ENCODE peak calls at places on chromosome 6, in ten cellular contexts. A, F, X, W, K, L, P, V, J and B are unnamed samples. For H3K4me1 and H3K27me3, the result is how much of the 10 kb centered on the place peaks cover.

GRCh38 chr6:29764422-29765196 is 41.4 kb downstream of the HLA-F start:
- DNase-seq in A (no peak), F (no peak), X (no peak), W (no peak), K (peak), L (no peak), P (no peak), V (no peak), J (no peak), B (no peak)

GRCh38 chr6:131222773-131223172 is 87.5 kb downstream of the AKAP7 start:
- DNase-seq in A (no peak), F (no peak), X (no peak), W (no peak), K (no peak), L (no peak), P (no peak), V (no peak), J (no peak), B (no peak)

GRCh38 chr6:102115911-102116310 is 722.4 kb downstream of the GRIK2 start:
- DNase-seq in A (no peak), F (no peak), X (no peak), W (no peak), K (peak), L (no peak), P (no peak), V (no peak), J (no peak), B (no peak)

GRCh38 chr6:6005467-6006427 is 978 bp downstream of the NRN1 start:
- DNase-seq in A (no peak), F (no peak), X (no peak), W (no peak), K (no peak), L (no peak), P (no peak), V (no peak), J (no peak), B (no peak)

GRCh38 chr6:35085359-35086281 is 55.5 kb downstream of the TCP11 start:
- DNase-seq in A (no peak), F (no peak), X (no peak), W (no peak), K (no peak), L (no peak), P (no peak), V (no peak), J (no peak), B (no peak)

GRCh38 chr6:109000289-109000688 is 94.4 kb downstream of the SESN1 start:
- DNase-seq in A (no peak), F (no peak), X (no peak), W (no peak), K (no peak), L (no peak), P (no peak), V (no peak), J (no peak), B (no peak)

GRCh38 chr6:92114091-92114490 is 1305.3 kb downstream of the EPHA7 start:
- DNase-seq in A (no peak), F (no peak), X (no peak), W (no peak), K (no peak), L (no peak), P (no peak), V (no peak), J (no peak), B (no peak)

GRCh38 chr6:53793318-53793975 is 1.4 kb upstream of the LRRC1 start:
- DNase-seq in A (no peak), F (peak), X (no peak), W (peak), K (peak), L (peak), P (peak), V (peak), J (no peak), B (peak)

GRCh38 chr6:130132286-130132701 is 90.5 kb downstream of the SAMD3 start:
- DNase-seq in A (peak), F (no peak), X (no peak), W (no peak), K (no peak), L (no peak), P (peak), V (peak), J (no peak), B (peak)

GRCh38 chr6:75208564-75209431 is 2.9 kb upstream of the COL12A1 start:
- DNase-seq in A (peak), F (peak), X (peak), W (peak), K (peak), L (peak), P (peak), V (peak), J (peak), B (peak)

GRCh38 chr6:149158076-149158475 is 159.4 kb upstream of the TAB2 start:
- DNase-seq in A (no peak), F (no peak), X (no peak), W (no peak), K (no peak), L (no peak), P (no peak), V (no peak), J (no peak), B (no peak)

GRCh38 chr6:109458774-109459531 is 3.4 kb upstream of the MICAL1 start:
- DNase-seq in A (peak), F (no peak), X (no peak), W (no peak), K (no peak), L (no peak), P (no peak), V (peak), J (no peak), B (peak)

GRCh38 chr6:69138893-69139494 is 503.9 kb downstream of the ADGRB3 start:
- DNase-seq in A (no peak), F (peak), X (no peak), W (no peak), K (peak), L (no peak), P (no peak), V (no peak), J (no peak), B (no peak)

GRCh38 chr6:109894181-109894580 is 83.9 kb upstream of the GPR6 start:
- DNase-seq in A (no peak), F (no peak), X (no peak), W (no peak), K (no peak), L (no peak), P (no peak), V (no peak), J (no peak), B (no peak)

GRCh38 chr6:140082867-140083297 is 708.4 kb upstream of the CITED2 start:
- DNase-seq in A (no peak), F (no peak), X (no peak), W (peak), K (peak), L (no peak), P (no peak), V (no peak), J (no peak), B (no peak)

GRCh38 chr6:28719275-28719940 is 193.7 kb downstream of the GPX5 start:
- DNase-seq in A (no peak), F (no peak), X (no peak), W (no peak), K (peak), L (no peak), P (no peak), V (no peak), J (no peak), B (no peak)

GRCh38 chr6:156839591-156840001 is 62.4 kb downstream of the ARID1B start:
- DNase-seq in A (no peak), F (peak), X (no peak), W (peak), K (no peak), L (no peak), P (no peak), V (no peak), J (no peak), B (no peak)

GRCh38 chr6:144482142-144482541 is 197.0 kb downstream of the UTRN start:
- DNase-seq in A (peak), F (peak), X (peak), W (peak), K (peak), L (peak), P (peak), V (peak), J (peak), B (peak)

GRCh38 chr6:25961619-25962367 is 809 bp upstream of the TRIM38 start:
- DNase-seq in A (no peak), F (no peak), X (no peak), W (no peak), K (no peak), L (no peak), P (no peak), V (no peak), J (no peak), B (no peak)

GRCh38 chr6:52573295-52573694 is 3.6 kb downstream of the TRAM2 start:
- DNase-seq in A (no peak), F (peak), X (no peak), W (no peak), K (no peak), L (no peak), P (no peak), V (no peak), J (no peak), B (no peak)

GRCh38 chr6:31354788-31355539 is 2.0 kb downstream of the HLA-B start:
- DNase-seq in A (no peak), F (peak), X (no peak), W (no peak), K (no peak), L (no peak), P (peak), V (peak), J (no peak), B (no peak)

GRCh38 chr6:7589221-7589620 is 777 bp upstream of the SNRNP48 start:
- DNase-seq in A (no peak), F (no peak), X (no peak), W (no peak), K (no peak), L (no peak), P (no peak), V (no peak), J (no peak), B (no peak)

GRCh38 chr6:116629467-116630063 is 13.3 kb downstream of the RSPH4A start:
- DNase-seq in A (no peak), F (no peak), X (no peak), W (peak), K (no peak), L (no peak), P (no peak), V (no peak), J (no peak), B (no peak)

GRCh38 chr6:13454286-13455221 is 32.8 kb downstream of the GFOD1 start:
- DNase-seq in A (peak), F (no peak), X (no peak), W (peak), K (peak), L (peak), P (peak), V (peak), J (peak), B (peak)

GRCh38 chr6:169861431-169862045 is 110.1 kb downstream of the ERMARD start:
- DNase-seq in A (no peak), F (no peak), X (no peak), W (no peak), K (no peak), L (no peak), P (no peak), V (no peak), J (no peak), B (no peak)

GRCh38 chr6:113009682-113010081 is 662.6 kb downstream of the RFPL4B start:
- DNase-seq in A (no peak), F (no peak), X (no peak), W (no peak), K (no peak), L (no peak), P (no peak), V (no peak), J (no peak), B (no peak)

GRCh38 chr6:22298393-22299010 is 1.7 kb upstream of the PRL start:
- DNase-seq in A (no peak), F (no peak), X (no peak), W (no peak), K (no peak), L (no peak), P (no peak), V (no peak), J (no peak), B (no peak)

GRCh38 chr6:166351715-166352285 is 9.5 kb upstream of the SFT2D1 start:
- DNase-seq in A (no peak), F (no peak), X (no peak), W (no peak), K (peak), L (peak), P (no peak), V (no peak), J (no peak), B (peak)

GRCh38 chr6:140609956-140610355 is 1235.5 kb upstream of the CITED2 start:
- DNase-seq in A (no peak), F (peak), X (no peak), W (no peak), K (no peak), L (no peak), P (no peak), V (no peak), J (no peak), B (no peak)

GRCh38 chr6:25009351-25009750 is 73.6 kb upstream of the RIPOR2 start:
- DNase-seq in A (no peak), F (no peak), X (no peak), W (no peak), K (no peak), L (no peak), P (no peak), V (no peak), J (no peak), B (no peak)

GRCh38 chr6:38215225-38215624 is 395.7 kb downstream of the ZFAND3 start:
- DNase-seq in A (no peak), F (no peak), X (no peak), W (no peak), K (no peak), L (no peak), P (no peak), V (no peak), J (no peak), B (no peak)

GRCh38 chr6:134822920-134823430 is 126.9 kb downstream of the ALDH8A1 start:
- DNase-seq in A (no peak), F (peak), X (no peak), W (peak), K (peak), L (peak), P (peak), V (peak), J (no peak), B (peak)

GRCh38 chr6:73739097-73739496 is 43.1 kb downstream of the CD109 start:
- DNase-seq in A (no peak), F (peak), X (no peak), W (no peak), K (peak), L (no peak), P (no peak), V (peak), J (no peak), B (peak)

GRCh38 chr6:133337312-133337711 is 96.2 kb downstream of the EYA4 start:
- DNase-seq in A (no peak), F (no peak), X (no peak), W (no peak), K (no peak), L (no peak), P (no peak), V (no peak), J (no peak), B (no peak)

GRCh38 chr6:135147637-135148592 is 33.2 kb upstream of the MYB start:
- DNase-seq in A (no peak), F (no peak), X (no peak), W (no peak), K (no peak), L (no peak), P (no peak), V (no peak), J (no peak), B (no peak)

GRCh38 chr6:130218136-130218535 is 4.6 kb downstream of the SAMD3 start:
- DNase-seq in A (no peak), F (no peak), X (no peak), W (no peak), K (no peak), L (no peak), P (no peak), V (peak), J (no peak), B (no peak)

GRCh38 chr6:150723857-150724256 is 124.2 kb downstream of the PLEKHG1 start:
- DNase-seq in A (no peak), F (no peak), X (no peak), W (no peak), K (peak), L (no peak), P (no peak), V (no peak), J (no peak), B (no peak)

GRCh38 chr6:125165256-125165655 is 11.7 kb downstream of the TPD52L1 start:
- DNase-seq in A (no peak), F (no peak), X (no peak), W (no peak), K (no peak), L (no peak), P (no peak), V (no peak), J (no peak), B (no peak)

GRCh38 chr6:42745083-42745637 is 743 bp downstream of the TBCC start:
- DNase-seq in A (peak), F (peak), X (no peak), W (peak), K (peak), L (peak), P (peak), V (no peak), J (peak), B (peak)

GRCh38 chr6:142821860-142822259 is 123.1 kb downstream of the HIVEP2 start:
- DNase-seq in A (no peak), F (no peak), X (no peak), W (peak), K (no peak), L (peak), P (no peak), V (no peak), J (peak), B (no peak)
- H3K4me1 ChIP-seq in A (under half), F (under half), X (under half), W (under half), K (under half), L (under half), P (under half), V (half or more), J (half or more), B (under half)

DNA sequence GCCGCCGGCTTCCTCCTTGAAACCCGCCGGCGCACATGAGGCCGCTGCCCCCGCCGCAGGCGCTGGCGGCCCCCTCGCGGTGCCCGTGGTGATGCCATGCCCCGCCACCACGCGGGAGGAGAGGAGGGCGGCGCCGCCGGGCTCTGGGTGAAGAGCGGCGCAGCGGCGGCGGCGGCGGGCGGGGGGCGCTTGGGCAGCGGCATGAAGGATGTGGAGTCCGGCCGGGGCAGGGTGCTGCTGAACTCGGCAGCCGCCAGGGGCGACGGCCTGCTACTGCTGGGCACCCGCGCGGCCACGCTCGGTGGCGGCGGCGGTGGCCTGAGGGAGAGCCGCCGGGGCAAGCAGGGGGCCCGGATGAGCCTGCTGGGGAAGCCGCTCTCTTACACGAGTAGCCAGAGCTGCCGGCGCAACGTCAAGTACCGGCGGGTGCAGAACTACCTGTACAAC is 253 bp downstream of the KCNQ5 start:
- DNase-seq in A (peak), F (peak), X (no peak), W (no peak), K (peak), L (peak), P (no peak), V (peak), J (peak), B (no peak)
- H3K27me3 ChIP-seq in A (under half), F (under half), X (under half), W (under half), K (under half), L (under half), P (under half), V (under half), J (under half), B (under half)

GRCh38 chr6:45439459-45439858 is 61.7 kb upstream of the SUPT3H start:
- DNase-seq in A (no peak), F (no peak), X (no peak), W (no peak), K (no peak), L (no peak), P (no peak), V (no peak), J (no peak), B (no peak)
- H3K4me3 ChIP-seq in A (no peak), F (no peak), X (no peak), W (no peak), K (no peak), L (no peak), P (no peak), V (no peak), J (no peak), B (no peak)

DNA sequence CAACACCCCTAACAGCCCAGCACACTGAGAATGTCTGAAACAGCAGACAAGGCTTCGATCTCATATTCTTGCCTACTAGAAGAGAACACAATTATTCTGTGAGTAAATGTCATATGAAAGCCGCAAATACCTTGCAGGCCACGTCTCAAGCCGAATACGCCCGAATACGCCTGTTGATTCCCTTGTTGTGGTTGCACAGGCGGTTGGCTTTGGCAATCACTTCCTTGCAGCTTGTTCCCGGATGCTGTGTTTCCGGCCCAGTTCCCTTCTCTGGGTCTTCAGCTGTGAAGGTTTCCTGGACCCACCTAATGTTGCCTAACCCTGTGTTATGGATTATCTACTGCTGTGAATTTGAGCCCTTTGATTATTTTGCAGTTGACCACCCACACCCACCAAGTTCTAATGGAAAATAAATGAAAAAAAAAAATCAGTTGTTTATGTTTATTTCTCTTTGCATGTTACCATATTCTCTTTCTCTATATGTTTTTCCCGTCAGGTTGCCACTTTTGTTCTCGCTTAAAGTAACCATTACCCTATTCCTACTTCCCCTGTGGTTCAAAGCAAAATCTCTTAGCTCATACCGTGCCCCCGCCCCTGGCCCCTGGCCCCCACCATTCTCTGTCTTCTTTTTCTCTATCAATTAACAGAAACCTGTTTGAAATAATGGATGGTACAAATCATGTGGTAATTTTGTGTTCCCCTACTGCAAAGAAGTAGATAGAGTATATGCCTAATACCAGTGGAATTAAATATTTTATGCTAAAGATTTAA is 172.4 kb downstream of the ADGB start:
- DNase-seq in A (peak), F (no peak), X (no peak), W (peak), K (no peak), L (peak), P (peak), V (peak), J (peak), B (no peak)
- H3K4me1 ChIP-seq in A (under half), F (under half), X (under half), W (under half), K (under half), L (under half), P (under half), V (under half), J (under half), B (under half)

DNA sequence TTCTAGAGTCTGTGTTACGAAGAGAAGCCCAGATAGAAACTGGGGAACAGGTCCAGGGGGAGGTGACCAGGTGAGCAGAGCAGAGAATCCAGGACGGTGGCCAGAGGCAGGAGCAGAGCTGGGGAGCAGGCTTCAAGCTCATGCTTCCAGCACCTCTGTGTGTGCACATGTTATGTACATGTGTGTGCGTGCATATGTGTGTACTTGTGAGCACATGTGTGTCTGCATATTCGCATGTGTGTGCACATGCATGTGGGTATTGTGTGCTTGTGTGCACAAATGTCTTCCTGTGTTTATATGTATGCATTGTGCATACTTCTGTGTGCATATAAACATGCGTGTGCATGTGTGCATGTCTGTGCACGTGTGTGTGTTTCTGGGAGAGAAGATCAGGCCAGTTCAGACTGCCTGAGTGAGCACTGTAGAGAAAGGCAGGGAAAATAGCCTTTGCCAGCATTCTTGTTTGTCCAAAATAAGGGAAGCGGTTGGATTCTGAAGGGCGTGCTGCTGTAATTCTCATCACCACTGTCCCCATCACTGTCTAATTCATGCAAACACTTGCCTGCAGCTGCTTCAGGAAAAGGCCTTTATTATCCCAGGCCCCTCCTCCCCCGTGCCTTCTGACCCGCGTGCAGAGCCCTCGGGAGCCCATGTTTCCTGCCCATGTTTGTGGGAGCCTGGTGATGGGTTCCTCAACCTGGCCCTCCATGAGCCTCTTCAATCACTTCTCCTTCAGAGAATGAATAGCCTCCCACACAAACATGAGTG is 161.8 kb upstream of the AFDN start:
- DNase-seq in A (no peak), F (no peak), X (no peak), W (no peak), K (no peak), L (no peak), P (no peak), V (no peak), J (no peak), B (no peak)
- H3K27me3 ChIP-seq in A (under half), F (under half), X (under half), W (under half), K (under half), L (under half), P (under half), V (under half), J (under half), B (under half)